ENCODE peak calls at places on chromosomes 7 and 10, in four cellular contexts. One of them, this sample, is unnamed.

GRCh38 chr10:78489034-78489433 is 455.4 kb downstream of the RPS24 start:
- DNase-seq in uterus: no peak
- DNase-seq in OCI-LY7: no peak
- DNase-seq in upper lobe of right lung: no peak
- DNase-seq in this sample: no peak

GRCh38 chr7:111803015-111803758 is 240.9 kb upstream of the IMMP2L start:
- DNase-seq in uterus: no peak
- DNase-seq in upper lobe of right lung: no peak
- DNase-seq in OCI-LY7: no peak
- DNase-seq in this sample: no peak

GRCh38 chr7:70570029-70570428 is 561.9 kb upstream of the GALNT17 start:
- DNase-seq in OCI-LY7: no peak
- DNase-seq in uterus: no peak
- DNase-seq in upper lobe of right lung: no peak
- DNase-seq in this sample: no peak

GRCh38 chr10:98316661-98317060 is 48.7 kb upstream of the LOXL4 start:
- DNase-seq in uterus: no peak
- DNase-seq in OCI-LY7: no peak
- DNase-seq in upper lobe of right lung: no peak
- DNase-seq in this sample: no peak

GRCh38 chr10:92241158-92241500 is 49.7 kb downstream of the CPEB3 start:
- DNase-seq in upper lobe of right lung: no peak
- DNase-seq in uterus: no peak
- DNase-seq in OCI-LY7: no peak
- DNase-seq in this sample: no peak

GRCh38 chr10:52215745-52216361 is 98.2 kb upstream of the DKK1 start:
- DNase-seq in upper lobe of right lung: no peak
- DNase-seq in OCI-LY7: peak; percentile 68
- DNase-seq in uterus: peak; percentile 37
- DNase-seq in this sample: no peak

GRCh38 chr10:21406595-21407218 is 118.8 kb downstream of the SKIDA1 start:
- DNase-seq in uterus: no peak
- DNase-seq in upper lobe of right lung: no peak
- DNase-seq in OCI-LY7: no peak
- DNase-seq in this sample: no peak

GRCh38 chr7:75879771-75880184 is 944 bp downstream of the RHBDD2 start:
- DNase-seq in OCI-LY7: peak; percentile 9
- DNase-seq in uterus: no peak
- DNase-seq in upper lobe of right lung: no peak
- DNase-seq in this sample: no peak

GRCh38 chr10:451021-451471 is 238.4 kb downstream of the DIP2C start:
- DNase-seq in uterus: no peak
- DNase-seq in upper lobe of right lung: no peak
- DNase-seq in OCI-LY7: peak; percentile 93
- DNase-seq in this sample: no peak

GRCh38 chr7:14196555-14196954 is 207.1 kb upstream of the ETV1 start:
- DNase-seq in uterus: no peak
- DNase-seq in upper lobe of right lung: no peak
- DNase-seq in OCI-LY7: no peak
- DNase-seq in this sample: no peak

GRCh38 chr10:97030894-97031293 is 154.9 kb downstream of the SLIT1 start:
- DNase-seq in uterus: no peak
- DNase-seq in OCI-LY7: no peak
- DNase-seq in upper lobe of right lung: no peak
- DNase-seq in this sample: no peak

GRCh38 chr7:13262929-13263530 is 575.6 kb downstream of the ARL4A start:
- DNase-seq in upper lobe of right lung: no peak
- DNase-seq in OCI-LY7: peak; percentile 26
- DNase-seq in uterus: no peak
- DNase-seq in this sample: no peak

GRCh38 chr7:17552373-17552772 is 253.9 kb downstream of the AHR start:
- DNase-seq in upper lobe of right lung: no peak
- DNase-seq in OCI-LY7: no peak
- DNase-seq in uterus: no peak
- DNase-seq in this sample: no peak

GRCh38 chr10:118062798-118063238 is 16.1 kb upstream of the RAB11FIP2 start:
- DNase-seq in uterus: no peak
- DNase-seq in OCI-LY7: no peak
- DNase-seq in upper lobe of right lung: no peak
- DNase-seq in this sample: no peak

GRCh38 chr10:123309740-123310139 is 155.5 kb downstream of the BUB3 start:
- DNase-seq in upper lobe of right lung: peak; percentile 78
- DNase-seq in OCI-LY7: no peak
- DNase-seq in uterus: no peak
- DNase-seq in this sample: no peak

GRCh38 chr10:97943294-97943693 is 87.1 kb downstream of the CRTAC1 start:
- DNase-seq in uterus: no peak
- DNase-seq in upper lobe of right lung: no peak
- DNase-seq in OCI-LY7: no peak
- DNase-seq in this sample: no peak

GRCh38 chr7:16365952-16366351 is 55.4 kb downstream of the CRPPA start:
- DNase-seq in uterus: no peak
- DNase-seq in OCI-LY7: no peak
- DNase-seq in upper lobe of right lung: no peak
- DNase-seq in this sample: no peak

GRCh38 chr10:49628599-49628998 is 14.8 kb downstream of the CHAT start:
- DNase-seq in upper lobe of right lung: peak; percentile 36
- DNase-seq in OCI-LY7: no peak
- DNase-seq in uterus: no peak
- DNase-seq in this sample: no peak

GRCh38 chr10:103238506-103239252 is 7.0 kb upstream of the RPEL1 start:
- DNase-seq in upper lobe of right lung: no peak
- DNase-seq in uterus: no peak
- DNase-seq in OCI-LY7: no peak
- DNase-seq in this sample: no peak

GRCh38 chr7:151148319-151149259 is 18.9 kb downstream of the GBX1 start:
- DNase-seq in uterus: no peak
- DNase-seq in OCI-LY7: no peak
- DNase-seq in upper lobe of right lung: no peak
- DNase-seq in this sample: peak; percentile 56

GRCh38 chr10:771647-772046 is 82.2 kb upstream of the DIP2C start:
- DNase-seq in uterus: no peak
- DNase-seq in OCI-LY7: no peak
- DNase-seq in upper lobe of right lung: no peak
- DNase-seq in this sample: no peak

GRCh38 chr10:25561761-25562160 is 372.3 kb upstream of the MYO3A start:
- DNase-seq in uterus: no peak
- DNase-seq in upper lobe of right lung: no peak
- DNase-seq in OCI-LY7: no peak
- DNase-seq in this sample: no peak

GRCh38 chr7:128352138-128352537 is 8.4 kb upstream of the RBM28 start:
- DNase-seq in upper lobe of right lung: peak; percentile 79
- DNase-seq in uterus: no peak
- DNase-seq in OCI-LY7: no peak
- DNase-seq in this sample: peak; percentile 75

GRCh38 chr10:97335188-97335619 is 675 bp upstream of the FRAT2 start:
- DNase-seq in upper lobe of right lung: peak; percentile 66
- DNase-seq in uterus: no peak
- DNase-seq in OCI-LY7: peak; percentile 50
- DNase-seq in this sample: no peak

GRCh38 chr10:103692421-103693069 is 162.8 kb downstream of the SH3PXD2A start:
- DNase-seq in OCI-LY7: peak; percentile 75
- DNase-seq in upper lobe of right lung: no peak
- DNase-seq in uterus: no peak
- DNase-seq in this sample: no peak

GRCh38 chr10:21860718-21861117 is 142.8 kb downstream of the DNAJC1 start:
- DNase-seq in upper lobe of right lung: no peak
- DNase-seq in uterus: no peak
- DNase-seq in OCI-LY7: no peak
- DNase-seq in this sample: no peak

GRCh38 chr7:151185762-151186639 is 1.0 kb downstream of the ASB10 start:
- DNase-seq in upper lobe of right lung: peak; percentile 51
- DNase-seq in OCI-LY7: no peak
- DNase-seq in uterus: no peak
- DNase-seq in this sample: no peak

GRCh38 chr10:111973826-111974225 is 209.7 kb downstream of the GPAM start:
- DNase-seq in upper lobe of right lung: no peak
- DNase-seq in uterus: no peak
- DNase-seq in OCI-LY7: no peak
- DNase-seq in this sample: no peak

GRCh38 chr10:125146791-125147604 is 13.4 kb downstream of the CTBP2 start:
- DNase-seq in uterus: no peak
- DNase-seq in OCI-LY7: peak; percentile 17
- DNase-seq in upper lobe of right lung: no peak
- DNase-seq in this sample: peak; percentile 90

GRCh38 chr7:155766386-155766785 is 45.9 kb downstream of the SHH start:
- DNase-seq in uterus: no peak
- DNase-seq in OCI-LY7: no peak
- DNase-seq in upper lobe of right lung: no peak
- DNase-seq in this sample: no peak

GRCh38 chr7:155767562-155768437 is 44.5 kb downstream of the SHH start:
- DNase-seq in uterus: no peak
- DNase-seq in OCI-LY7: no peak
- DNase-seq in upper lobe of right lung: no peak
- DNase-seq in this sample: no peak

GRCh38 chr7:155773531-155773930 is 38.7 kb downstream of the SHH start:
- DNase-seq in upper lobe of right lung: no peak
- DNase-seq in OCI-LY7: no peak
- DNase-seq in uterus: no peak
- DNase-seq in this sample: no peak

GRCh38 chr7:155769701-155770100 is 42.6 kb downstream of the SHH start:
- DNase-seq in uterus: peak; percentile 82
- DNase-seq in upper lobe of right lung: no peak
- DNase-seq in OCI-LY7: no peak
- DNase-seq in this sample: no peak

GRCh38 chr7:155770186-155770585 is 42.1 kb downstream of the SHH start:
- DNase-seq in upper lobe of right lung: no peak
- DNase-seq in OCI-LY7: no peak
- DNase-seq in uterus: peak; percentile 31
- DNase-seq in this sample: no peak
- H3K27ac ChIP-seq in upper lobe of right lung: no peak overlapping the region
- H3K27ac ChIP-seq in OCI-LY7: no peak overlapping the region
- H3K27ac ChIP-seq in uterus: peak overlapping the region; percentile 83
- H3K27ac ChIP-seq in this sample: no peak overlapping the region

GRCh38 chr10:113301342-113301984 is 251.4 kb upstream of the HABP2 start:
- DNase-seq in upper lobe of right lung: no peak
- DNase-seq in uterus: no peak
- DNase-seq in OCI-LY7: peak; percentile 13
- DNase-seq in this sample: no peak
- TF ChIP-seq CTCF in upper lobe of right lung: no peak
- TF ChIP-seq CTCF in uterus: no peak
- TF ChIP-seq CTCF in OCI-LY7: peak; percentile 58
- TF ChIP-seq CTCF in this sample: no peak

DNA sequence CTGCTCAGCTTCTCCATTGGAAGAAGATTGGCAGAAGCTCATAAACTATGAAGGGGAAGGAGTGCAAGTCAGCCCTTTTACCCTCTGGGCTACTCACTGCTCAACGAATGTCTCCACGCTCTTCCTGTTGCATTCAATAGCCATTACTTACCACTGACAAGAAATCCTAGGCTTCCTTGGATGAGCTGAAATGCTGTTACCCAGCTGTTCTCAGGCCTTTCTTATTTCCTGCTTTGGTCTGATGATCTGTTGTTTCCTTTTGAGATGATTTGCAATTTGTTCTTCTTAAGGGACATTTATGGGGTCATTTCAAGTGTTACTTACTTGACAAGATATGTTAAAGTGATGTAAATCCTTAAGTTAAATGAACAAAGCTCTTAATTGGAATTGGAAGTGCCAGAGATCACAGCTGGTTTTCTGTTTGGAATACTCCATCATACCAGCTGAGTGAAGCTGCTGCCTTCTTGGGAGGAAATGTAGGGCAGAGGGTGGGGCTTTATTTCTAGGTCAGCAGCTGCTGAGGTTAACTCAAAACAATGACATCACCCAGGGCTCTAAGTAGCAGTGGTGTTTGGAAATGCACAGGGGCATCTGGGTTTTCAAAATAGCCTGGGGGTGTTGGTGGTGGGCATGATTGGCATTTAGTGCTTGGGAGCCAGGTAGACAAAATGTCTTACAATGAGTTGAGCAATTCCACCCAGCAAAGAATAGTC is 169.9 kb downstream of the PRKCQ start:
- DNase-seq in upper lobe of right lung: no peak
- DNase-seq in uterus: no peak
- DNase-seq in OCI-LY7: no peak
- DNase-seq in this sample: peak; percentile 65
- H3K4me3 ChIP-seq in upper lobe of right lung: no peak overlapping the region
- H3K4me3 ChIP-seq in uterus: no peak overlapping the region
- H3K4me3 ChIP-seq in OCI-LY7: no peak overlapping the region
- H3K4me3 ChIP-seq in this sample: no peak overlapping the region

GRCh38 chr7:130990178-130990832 is 256.3 kb upstream of the KLF14 start:
- DNase-seq in OCI-LY7: no peak
- DNase-seq in upper lobe of right lung: no peak
- DNase-seq in uterus: no peak
- DNase-seq in this sample: no peak
- H3K27ac ChIP-seq in OCI-LY7: no peak overlapping the region
- H3K27ac ChIP-seq in upper lobe of right lung: peak overlapping the region; percentile 65
- H3K27ac ChIP-seq in uterus: peak overlapping the region; percentile 50
- H3K27ac ChIP-seq in this sample: no peak overlapping the region

DNA sequence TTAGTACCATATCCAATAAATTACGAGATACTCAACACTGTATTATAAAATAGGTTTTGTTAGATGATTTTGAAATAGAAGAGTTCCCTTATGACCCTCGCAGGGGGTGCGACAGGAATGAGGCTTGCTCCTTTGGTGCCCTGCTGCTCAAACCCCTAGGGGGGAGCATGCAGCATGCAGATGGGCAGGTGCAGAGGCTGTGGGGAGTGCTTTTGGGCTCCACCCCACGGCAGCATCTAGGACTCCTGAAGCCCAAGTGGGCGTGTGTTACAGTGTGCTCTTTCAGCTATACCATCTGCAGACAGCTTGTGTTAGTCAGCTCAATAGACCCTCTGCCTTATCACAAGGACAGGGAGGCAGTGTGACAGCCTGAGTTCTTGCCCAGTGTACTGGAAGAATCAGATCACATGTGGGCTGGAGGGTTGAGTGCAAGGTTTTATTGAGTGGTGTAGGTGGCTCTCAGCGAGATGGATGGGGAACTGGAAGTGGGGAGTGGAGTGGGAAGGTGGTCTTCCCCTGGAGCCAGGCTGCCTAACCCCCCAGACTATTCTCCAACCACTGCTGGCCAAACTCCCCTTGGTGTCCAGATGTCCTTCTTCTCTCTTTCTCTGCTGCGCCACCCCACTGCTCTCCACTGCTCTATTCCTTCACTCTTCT is 3.1 kb upstream of the MRC1 start:
- DNase-seq in OCI-LY7: peak; percentile 4
- DNase-seq in uterus: no peak
- DNase-seq in upper lobe of right lung: no peak
- DNase-seq in this sample: no peak
- TF ChIP-seq CTCF in OCI-LY7: peak; percentile 48
- TF ChIP-seq CTCF in uterus: no peak
- TF ChIP-seq CTCF in upper lobe of right lung: peak; percentile 10
- TF ChIP-seq CTCF in this sample: no peak

DNA sequence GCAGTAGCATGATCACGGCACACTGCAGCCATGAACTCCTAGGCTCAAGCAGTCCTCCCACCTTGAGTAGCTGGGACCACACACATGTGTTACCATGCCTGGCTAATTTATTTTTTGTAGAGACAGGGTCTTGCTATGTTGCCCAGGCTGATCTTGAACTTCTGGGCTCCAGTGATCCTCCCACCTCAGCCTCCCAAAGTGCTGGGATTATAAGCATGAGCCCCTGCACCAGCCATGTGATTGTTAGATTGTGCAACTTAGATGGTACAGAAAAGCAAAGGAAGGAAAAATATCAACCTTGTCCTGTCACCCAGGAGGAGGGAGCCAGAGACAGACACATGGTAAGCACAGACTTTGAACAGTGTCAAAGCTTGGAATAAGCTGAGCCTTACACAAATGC is 73.5 kb downstream of the CCNY start:
- DNase-seq in upper lobe of right lung: no peak
- DNase-seq in uterus: no peak
- DNase-seq in OCI-LY7: no peak
- DNase-seq in this sample: no peak
- H3K4me3 ChIP-seq in upper lobe of right lung: no peak overlapping the region
- H3K4me3 ChIP-seq in uterus: no peak overlapping the region
- H3K4me3 ChIP-seq in OCI-LY7: no peak overlapping the region
- H3K4me3 ChIP-seq in this sample: no peak overlapping the region

This sample was measured in coronary artery.